ENCODE peak calls at places on chromosomes 1 and 21, in five cellular contexts. T, W, P, R and I are unnamed samples.

GRCh38 chr1:10965621-10966226 is 46.7 kb upstream of the TARDBP start:
- DNase-seq in T (peak; percentile 12), W (peak; percentile 28), P (no peak), R (no peak), I (peak; percentile 19)

GRCh38 chr1:30126839-30127238 is 596.5 kb downstream of the MATN1 start:
- DNase-seq in T (no peak), W (no peak), P (no peak), R (no peak), I (no peak)

GRCh38 chr1:161379071-161379470 is 11.4 kb upstream of the CFAP126 start:
- DNase-seq in T (peak; percentile 73), W (no peak), P (peak; percentile 9), R (no peak), I (no peak)

GRCh38 chr1:30809514-30810263 is 52.1 kb upstream of the LAPTM5 start:
- DNase-seq in T (peak; percentile 79), W (no peak), P (peak; percentile 31), R (no peak), I (peak; percentile 93)

GRCh38 chr1:183444243-183444642 is 26.1 kb upstream of the NMNAT2 start:
- DNase-seq in T (peak; percentile 37), W (no peak), P (peak; percentile 30), R (no peak), I (peak; percentile 37)

GRCh38 chr1:186536272-186536905 is 75.5 kb upstream of the PDC start:
- DNase-seq in T (peak; percentile 54), W (no peak), P (no peak), R (no peak), I (peak; percentile 35)

GRCh38 chr1:77636864-77637263 is 45.6 kb downstream of the ZZZ3 start:
- DNase-seq in T (no peak), W (no peak), P (no peak), R (no peak), I (no peak)

GRCh38 chr1:187948170-187948794 is 1119.5 kb downstream of the PLA2G4A start:
- DNase-seq in T (no peak), W (no peak), P (no peak), R (no peak), I (no peak)

GRCh38 chr21:42406846-42407245 is 3.1 kb downstream of the UBASH3A start:
- DNase-seq in T (no peak), W (no peak), P (no peak), R (no peak), I (no peak)

GRCh38 chr1:6888268-6888667 is 103.0 kb downstream of the CAMTA1 start:
- DNase-seq in T (no peak), W (no peak), P (no peak), R (no peak), I (peak; percentile 64)

GRCh38 chr1:26555550-26555981 is 26.0 kb downstream of the RPS6KA1 start:
- DNase-seq in T (peak; percentile 40), W (no peak), P (no peak), R (no peak), I (no peak)

GRCh38 chr1:36864182-36865079 is 169.9 kb downstream of the GRIK3 start:
- DNase-seq in T (no peak), W (no peak), P (peak; percentile 68), R (no peak), I (no peak)

GRCh38 chr1:32702599-32703478 is at the start of gene SYNC:
- DNase-seq in T (peak; percentile 58), W (peak; percentile 50), P (peak; percentile 58), R (peak; percentile 56), I (peak; percentile 56)

GRCh38 chr1:177126267-177126666 is 38.2 kb downstream of the ASTN1 start:
- DNase-seq in T (no peak), W (no peak), P (no peak), R (no peak), I (no peak)

GRCh38 chr1:26126321-26127084 is 14.9 kb downstream of the PDIK1L start:
- DNase-seq in T (peak; percentile 38), W (peak; percentile 67), P (no peak), R (no peak), I (peak; percentile 56)

GRCh38 chr1:164673584-164674214 is 114.7 kb downstream of the PBX1 start:
- DNase-seq in T (no peak), W (no peak), P (peak; percentile 50), R (peak; percentile 33), I (no peak)

GRCh38 chr1:172662464-172663109 is 3.7 kb downstream of the FASLG start:
- DNase-seq in T (peak; percentile 93), W (no peak), P (no peak), R (no peak), I (peak; percentile 97)

GRCh38 chr21:17390575-17390974 is 122.3 kb upstream of the CXADR start:
- DNase-seq in T (no peak), W (no peak), P (no peak), R (no peak), I (no peak)

GRCh38 chr21:42042651-42043050 is 28.5 kb upstream of the UMODL1 start:
- DNase-seq in T (no peak), W (no peak), P (no peak), R (no peak), I (no peak)

GRCh38 chr1:209395169-209395568 is 188.3 kb upstream of the CAMK1G start:
- DNase-seq in T (no peak), W (no peak), P (no peak), R (no peak), I (no peak)

GRCh38 chr1:209402697-209403096 is 180.8 kb upstream of the CAMK1G start:
- DNase-seq in T (no peak), W (no peak), P (no peak), R (no peak), I (no peak)

GRCh38 chr1:209400351-209401220 is 182.9 kb upstream of the CAMK1G start:
- DNase-seq in T (no peak), W (no peak), P (no peak), R (no peak), I (no peak)

GRCh38 chr1:209398330-209398991 is 185.1 kb upstream of the CAMK1G start:
- DNase-seq in T (peak; percentile 92), W (peak; percentile 88), P (no peak), R (peak; percentile 40), I (peak; percentile 94)

GRCh38 chr1:209397910-209398309 is 185.6 kb upstream of the CAMK1G start:
- DNase-seq in T (no peak), W (no peak), P (no peak), R (no peak), I (no peak)
- H3K4me3 ChIP-seq in T (no peak overlapping the region), W (no peak overlapping the region), P (no peak overlapping the region), R (no peak overlapping the region), I (no peak overlapping the region)

GRCh38 chr1:2914702-2915101 is 106.6 kb upstream of the ACTRT2 start:
- DNase-seq in T (no peak), W (no peak), P (no peak), R (no peak), I (no peak)
- TF ChIP-seq CTCF in T (no peak), W (no peak), P (no peak), R (no peak), I (no peak)

GRCh38 chr1:150575518-150576366 is 3.7 kb downstream of the MCL1 start:
- DNase-seq in T (peak; percentile 43), W (no peak), P (no peak), R (no peak), I (peak; percentile 47)

GRCh38 chr1:150575072-150575489 is 4.3 kb downstream of the MCL1 start:
- DNase-seq in T (no peak), W (no peak), P (no peak), R (no peak), I (peak; percentile 26)

GRCh38 chr1:150572918-150573647 is 6.3 kb downstream of the MCL1 start:
- DNase-seq in T (no peak), W (no peak), P (no peak), R (no peak), I (peak; percentile 41)

GRCh38 chr1:150576367-150576711 is 3.1 kb downstream of the MCL1 start:
- DNase-seq in T (no peak), W (no peak), P (no peak), R (no peak), I (no peak)

DNA sequence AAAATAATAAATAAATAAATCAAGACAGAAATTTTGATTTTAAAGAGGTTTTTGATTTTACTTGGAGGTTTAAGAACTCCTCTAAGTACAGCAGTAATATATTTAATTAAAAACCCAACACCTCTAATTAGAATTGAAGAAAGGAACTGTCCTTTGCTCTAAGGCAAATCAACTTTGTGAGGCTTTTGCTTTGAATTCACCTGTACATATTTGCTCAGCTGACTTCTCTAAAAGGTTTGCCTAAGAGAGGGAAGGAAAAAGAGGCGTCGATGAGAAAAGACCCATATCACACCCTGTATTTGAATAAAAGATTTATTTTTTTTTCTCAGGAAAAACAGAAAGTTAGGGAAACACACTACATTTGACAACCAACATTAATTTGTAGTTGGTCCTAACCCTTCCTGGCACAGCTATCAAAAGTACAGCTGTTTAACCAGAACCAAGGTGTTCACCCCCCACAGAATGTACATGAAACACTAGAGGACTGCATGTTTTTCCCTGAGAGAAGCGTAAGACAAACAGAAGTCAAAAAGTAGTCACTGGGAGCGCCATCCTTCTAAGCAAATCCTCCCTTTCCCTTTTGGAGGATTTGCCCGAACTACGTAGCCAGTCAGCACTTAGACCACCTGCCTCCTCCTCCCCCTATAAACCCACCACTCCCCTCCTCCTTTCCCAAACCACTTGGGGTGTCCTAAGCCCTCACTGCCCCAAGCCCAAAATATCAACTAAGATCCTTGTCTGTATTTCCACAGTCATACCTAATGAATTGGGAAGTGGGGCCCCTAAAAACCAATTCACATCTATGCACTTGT is 4.9 kb downstream of the MCL1 start:
- DNase-seq in T (peak; percentile 31), W (no peak), P (no peak), R (no peak), I (peak; percentile 46)
- H3K4me3 ChIP-seq in T (peak overlapping the region; percentile 86), W (peak overlapping the region; percentile 73), P (peak overlapping the region; percentile 71), R (peak overlapping the region; percentile 91), I (peak overlapping the region; percentile 99)

GRCh38 chr1:98792123-98792522 is 130.6 kb downstream of the SNX7 start:
- DNase-seq in T (peak; percentile 2), W (no peak), P (no peak), R (no peak), I (peak; percentile 30)
- TF ChIP-seq CTCF in T (no peak), W (no peak), P (peak; percentile 14), R (no peak), I (no peak)

GRCh38 chr1:93670141-93670540 is 11.5 kb downstream of the BCAR3 start:
- DNase-seq in T (peak; percentile 93), W (peak; percentile 50), P (no peak), R (no peak), I (peak; percentile 77)
- H3K4me3 ChIP-seq in T (no peak overlapping the region), W (no peak overlapping the region), P (no peak overlapping the region), R (no peak overlapping the region), I (no peak overlapping the region)